ENCODE peak calls at places on chromosomes 5 and 9, in six cellular contexts. A, S, K, O, M and X are unnamed samples.

GRCh38 chr5:151148583-151148982 is 9.0 kb downstream of the ANXA6 start:
- DNase-seq in A (no peak), S (no peak), K (no peak), O (no peak), M (no peak), X (no peak)

GRCh38 chr5:59178071-59178470 is 595.2 kb downstream of the RAB3C start:
- DNase-seq in A (no peak), S (no peak), K (no peak), O (no peak), M (no peak), X (no peak)

GRCh38 chr5:168740821-168741213 is 161.6 kb upstream of the PANK3 start:
- DNase-seq in A (no peak), S (no peak), K (peak; percentile 64), O (no peak), M (no peak), X (no peak)

GRCh38 chr5:39584921-39585320 is 160.1 kb upstream of the DAB2 start:
- DNase-seq in A (peak; percentile 52), S (no peak), K (no peak), O (no peak), M (peak; percentile 20), X (peak; percentile 23)

GRCh38 chr9:85502815-85503643 is 238.7 kb downstream of the AGTPBP1 start:
- DNase-seq in A (no peak), S (no peak), K (no peak), O (no peak), M (no peak), X (no peak)

GRCh38 chr5:99331061-99331460 is 402.3 kb upstream of the CHD1 start:
- DNase-seq in A (no peak), S (no peak), K (no peak), O (no peak), M (no peak), X (no peak)

GRCh38 chr5:107633171-107633901 is 37.4 kb downstream of the EFNA5 start:
- DNase-seq in A (peak; percentile 68), S (no peak), K (no peak), O (no peak), M (peak; percentile 29), X (peak; percentile 45)

GRCh38 chr9:116191757-116192415 is 38.3 kb downstream of the PAPPA start:
- DNase-seq in A (no peak), S (no peak), K (no peak), O (no peak), M (no peak), X (no peak)

GRCh38 chr9:69427286-69427685 is 102.3 kb downstream of the ENTREP1 start:
- DNase-seq in A (no peak), S (no peak), K (no peak), O (no peak), M (no peak), X (no peak)

GRCh38 chr5:58670620-58671019 is 87.7 kb downstream of the RAB3C start:
- DNase-seq in A (no peak), S (no peak), K (no peak), O (no peak), M (peak; percentile 46), X (no peak)

GRCh38 chr9:108903437-108904103 is 30.4 kb downstream of the ELP1 start:
- DNase-seq in A (no peak), S (no peak), K (no peak), O (no peak), M (no peak), X (peak; percentile 36)

GRCh38 chr5:132839426-132840301 is 9.2 kb upstream of the SHROOM1 start:
- DNase-seq in A (peak; percentile 87), S (no peak), K (no peak), O (peak; percentile 60), M (peak; percentile 86), X (peak; percentile 77)

GRCh38 chr5:138641547-138642298 is 66.5 kb upstream of the HSPA9 start:
- DNase-seq in A (peak; percentile 81), S (peak; percentile 78), K (peak; percentile 67), O (peak; percentile 87), M (peak; percentile 70), X (peak; percentile 65)

GRCh38 chr9:120336753-120337090 is 243.2 kb downstream of the CDK5RAP2 start:
- DNase-seq in A (no peak), S (no peak), K (no peak), O (no peak), M (no peak), X (no peak)

GRCh38 chr5:43917925-43918324 is 314.9 kb downstream of the NNT start:
- DNase-seq in A (no peak), S (no peak), K (no peak), O (no peak), M (no peak), X (no peak)

GRCh38 chr5:36820900-36821299 is 55.7 kb upstream of the NIPBL start:
- DNase-seq in A (no peak), S (no peak), K (no peak), O (no peak), M (no peak), X (no peak)

GRCh38 chr5:165559645-165560044 is 2054.2 kb downstream of the MAT2B start:
- DNase-seq in A (no peak), S (no peak), K (no peak), O (no peak), M (no peak), X (no peak)

GRCh38 chr5:149729150-149729549 is 960 bp upstream of the PPARGC1B start:
- DNase-seq in A (no peak), S (no peak), K (no peak), O (no peak), M (no peak), X (no peak)

GRCh38 chr5:148846930-148847329 is 20.5 kb downstream of the ADRB2 start:
- DNase-seq in A (peak; percentile 24), S (no peak), K (no peak), O (no peak), M (no peak), X (peak; percentile 43)

GRCh38 chr5:61678966-61679365 is 346.9 kb downstream of the ZSWIM6 start:
- DNase-seq in A (no peak), S (no peak), K (no peak), O (peak; percentile 55), M (no peak), X (no peak)
- TF ChIP-seq CTCF in A (no peak), S (no peak), K (no peak), O (peak; percentile 25), M (no peak), X (no peak)

DNA sequence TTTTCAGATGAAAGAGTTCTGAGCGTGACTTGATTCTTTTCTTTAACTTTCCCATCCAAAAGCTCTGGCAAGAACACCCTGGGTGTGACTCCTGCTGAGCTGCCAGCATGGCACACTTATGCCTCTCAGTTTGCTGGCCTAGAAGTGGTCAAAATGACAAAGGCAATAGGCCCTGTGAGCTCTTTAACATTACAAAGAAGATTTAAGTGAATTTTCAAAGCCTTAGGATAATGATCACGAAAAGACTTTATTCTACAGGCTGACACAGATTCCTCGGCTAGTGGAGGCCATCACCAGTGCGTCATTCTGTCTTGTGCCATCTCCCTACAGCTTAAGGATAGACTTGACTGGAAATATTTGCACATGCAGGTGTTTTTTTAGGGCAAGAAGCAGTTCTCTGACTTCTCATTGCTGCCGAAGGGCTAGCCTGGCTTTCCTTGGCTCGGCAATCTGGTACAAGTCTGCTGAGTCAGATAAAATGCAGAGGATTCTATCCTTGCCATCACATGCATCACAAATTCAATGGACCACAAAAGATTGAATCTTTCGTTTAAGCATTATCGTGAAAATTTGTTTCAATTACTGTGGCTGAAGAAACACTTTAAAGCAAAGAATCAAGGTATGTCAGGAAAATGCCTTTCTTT is 311.5 kb downstream of the COX7C start:
- DNase-seq in A (no peak), S (no peak), K (no peak), O (no peak), M (no peak), X (no peak)
- H3K4me3 ChIP-seq in A (no peak overlapping the region), S (no peak overlapping the region), K (no peak overlapping the region), O (no peak overlapping the region), M (no peak overlapping the region), X (no peak overlapping the region)

GRCh38 chr5:158739941-158740340 is 359.8 kb downstream of the EBF1 start:
- DNase-seq in A (peak; percentile 55), S (peak; percentile 17), K (peak; percentile 55), O (no peak), M (peak; percentile 35), X (no peak)
- TF ChIP-seq CTCF in A (peak; percentile 51), S (peak; percentile 59), K (peak; percentile 37), O (no peak), M (peak; percentile 39), X (peak; percentile 25)

GRCh38 chr9:129480705-129481104 is 140.2 kb downstream of the C9orf50 start:
- DNase-seq in A (no peak), S (no peak), K (no peak), O (no peak), M (no peak), X (no peak)

GRCh38 chr9:129483467-129484324 is 137.2 kb downstream of the C9orf50 start:
- DNase-seq in A (peak; percentile 97), S (peak; percentile 75), K (peak; percentile 94), O (peak; percentile 83), M (peak; percentile 96), X (peak; percentile 93)

GRCh38 chr9:129481424-129481823 is 139.5 kb downstream of the C9orf50 start:
- DNase-seq in A (no peak), S (no peak), K (peak; percentile 33), O (no peak), M (no peak), X (no peak)

GRCh38 chr9:129482521-129483466 is 138.1 kb downstream of the C9orf50 start:
- DNase-seq in A (peak; percentile 87), S (peak; percentile 91), K (peak; percentile 94), O (peak; percentile 92), M (peak; percentile 89), X (peak; percentile 91)

DNA sequence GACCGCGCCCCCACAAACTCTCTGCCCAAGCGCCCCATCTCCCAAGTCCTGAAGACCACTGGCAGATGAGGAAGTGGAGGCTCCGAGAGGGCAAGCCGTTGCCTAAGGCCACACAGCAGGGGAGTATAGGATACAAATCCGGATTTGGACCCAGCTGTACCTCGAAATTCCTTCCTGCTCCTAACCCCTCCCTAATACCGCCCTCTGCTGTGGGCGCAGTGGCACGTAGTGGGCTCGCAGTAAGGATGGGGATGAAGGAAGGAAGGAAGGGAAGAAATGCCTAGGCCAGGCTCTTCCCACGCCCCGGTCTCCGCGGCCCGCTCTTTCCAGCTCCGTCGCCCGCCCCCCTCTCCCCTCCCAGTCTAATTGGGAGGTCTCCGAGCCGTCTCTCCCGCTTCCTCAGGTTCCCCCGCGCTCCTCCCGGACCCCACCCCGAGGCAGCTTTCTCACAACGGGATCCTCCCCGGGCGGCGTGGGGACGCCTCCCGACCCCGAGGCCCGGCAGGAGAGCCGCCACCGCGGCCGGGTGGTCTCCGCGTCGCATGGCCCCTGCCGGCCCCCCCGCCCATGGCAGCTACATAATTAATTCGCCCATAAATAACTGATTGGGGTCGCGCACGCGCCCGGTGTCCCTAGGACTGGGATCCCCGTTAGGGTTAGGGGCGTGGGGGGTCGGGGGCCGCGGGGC is 138.9 kb downstream of the C9orf50 start:
- DNase-seq in A (peak; percentile 40), S (no peak), K (peak; percentile 49), O (peak; percentile 44), M (peak; percentile 52), X (no peak)
- H3K4me3 ChIP-seq in A (no peak overlapping the region), S (peak overlapping the region; percentile 26), K (peak overlapping the region; percentile 53), O (peak overlapping the region; percentile 17), M (peak overlapping the region; percentile 22), X (peak overlapping the region; percentile 7)